ENCODE peak calls at places on chromosomes 5 and 9, in five cellular contexts. X is PC-9, N is HCT116, C is GM23338, L is OCI-LY7. S is an unnamed sample. For H3K36me3, the result is how much of the 10 kb centered on the place peaks cover.

GRCh38 chr5:126309860-126310259 is 113.3 kb upstream of the GRAMD2B start:
- DNase-seq in X (no peak), N (no peak), C (no peak), L (no peak), S (no peak)

GRCh38 chr5:121189569-121190305 is 661.9 kb upstream of the FTMT start:
- DNase-seq in X (no peak), N (no peak), C (no peak), L (no peak), S (no peak)

GRCh38 chr5:123571927-123572326 is 60.0 kb downstream of the CSNK1G3 start:
- DNase-seq in X (no peak), N (no peak), C (no peak), L (no peak), S (no peak)

GRCh38 chr5:141742866-141743651 is 61.0 kb upstream of the ARAP3 start:
- DNase-seq in X (peak), N (no peak), C (peak), L (peak), S (peak)

GRCh38 chr9:131690462-131690861 is 49.4 kb downstream of the RAPGEF1 start:
- DNase-seq in X (no peak), N (no peak), C (no peak), L (peak), S (no peak)

GRCh38 chr5:144487207-144487606 is 316.5 kb downstream of the KCTD16 start:
- DNase-seq in X (no peak), N (no peak), C (peak), L (no peak), S (no peak)

GRCh38 chr9:113154471-113154870 is 3.7 kb downstream of the SLC31A2 start:
- DNase-seq in X (no peak), N (no peak), C (no peak), L (no peak), S (no peak)

GRCh38 chr5:170393235-170393634 is 4.1 kb upstream of the KCNMB1 start:
- DNase-seq in X (no peak), N (no peak), C (no peak), L (no peak), S (no peak)

GRCh38 chr5:143924311-143924710 is 112.3 kb downstream of the HMHB1 start:
- DNase-seq in X (no peak), N (no peak), C (no peak), L (no peak), S (no peak)

GRCh38 chr9:130183133-130183762 is 11.0 kb downstream of the NCS1 start:
- DNase-seq in X (peak), N (no peak), C (peak), L (no peak), S (no peak)

GRCh38 chr5:123119334-123119986 is 30.4 kb downstream of the PRDM6 start:
- DNase-seq in X (peak), N (peak), C (peak), L (peak), S (no peak)

GRCh38 chr5:74765201-74765600 is 1.7 kb downstream of the GFM2 start:
- DNase-seq in X (no peak), N (no peak), C (peak), L (no peak), S (no peak)

GRCh38 chr9:97556036-97556720 is 54.7 kb downstream of the TMOD1 start:
- DNase-seq in X (no peak), N (no peak), C (no peak), L (no peak), S (no peak)

GRCh38 chr9:121271368-121272351 is 3.7 kb downstream of the GSN start:
- DNase-seq in X (no peak), N (no peak), C (no peak), L (no peak), S (no peak)

GRCh38 chr5:124895236-124895635 is 148.8 kb upstream of the ZNF608 start:
- DNase-seq in X (no peak), N (no peak), C (no peak), L (no peak), S (no peak)

GRCh38 chr5:173774212-173774850 is 113.8 kb upstream of the CPEB4 start:
- DNase-seq in X (no peak), N (no peak), C (no peak), L (no peak), S (no peak)

GRCh38 chr9:14652729-14653377 is 40.4 kb downstream of the ZDHHC21 start:
- DNase-seq in X (no peak), N (no peak), C (peak), L (peak), S (no peak)

GRCh38 chr5:42419294-42419693 is 3.9 kb upstream of the GHR start:
- DNase-seq in X (no peak), N (no peak), C (no peak), L (no peak), S (no peak)

GRCh38 chr5:42426036-42426435 is 2.8 kb downstream of the GHR start:
- DNase-seq in X (no peak), N (no peak), C (no peak), L (no peak), S (no peak)

GRCh38 chr5:42423285-42424152 is at the start of gene GHR:
- DNase-seq in X (peak), N (peak), C (peak), L (no peak), S (peak)
- TF ChIP-seq CTCF in X (peak), N (no peak), C (peak), L (no peak), S (peak)

GRCh38 chr9:133342083-133342406 is 5.9 kb downstream of the MED22 start:
- DNase-seq in X (no peak), N (no peak), C (peak), L (no peak), S (no peak)

GRCh38 chr9:133341369-133342082 is 5.5 kb upstream of the SURF6 start:
- DNase-seq in X (no peak), N (no peak), C (no peak), L (no peak), S (no peak)

GRCh38 chr9:133340916-133341315 is 4.9 kb upstream of the SURF6 start:
- DNase-seq in X (no peak), N (no peak), C (no peak), L (no peak), S (no peak)

GRCh38 chr9:133344071-133344470 is 3.9 kb downstream of the MED22 start:
- DNase-seq in X (no peak), N (no peak), C (no peak), L (no peak), S (no peak)

DNA sequence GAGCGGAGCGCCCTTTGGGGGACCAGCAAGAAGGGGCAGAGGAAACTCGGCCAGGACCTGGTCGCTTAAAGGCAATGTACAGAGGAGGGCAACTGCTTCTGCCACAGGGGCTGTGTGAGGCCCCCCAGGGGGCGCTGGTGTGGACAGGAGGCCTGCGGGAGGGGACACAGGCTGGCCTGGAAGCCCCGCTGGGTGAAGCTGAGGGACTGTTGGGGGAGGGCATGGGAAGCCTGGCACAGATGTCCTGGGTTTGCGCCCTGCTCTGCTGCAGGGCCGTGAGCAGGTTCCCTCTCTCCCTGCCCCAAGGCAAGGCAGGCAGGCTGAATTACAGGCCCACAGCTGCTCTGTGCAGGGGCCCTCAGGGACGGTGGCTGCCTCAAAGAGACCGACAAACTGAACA is 5.4 kb downstream of the MED22 start:
- DNase-seq in X (no peak), N (no peak), C (peak), L (no peak), S (no peak)
- H3K36me3 ChIP-seq in X (under half), N (under half), C (under half), L (half or more), S (under half)

GRCh38 chr9:126722252-126722921 is 82.5 kb upstream of the ZBTB43 start:
- DNase-seq in X (peak), N (peak), C (peak), L (peak), S (peak)

GRCh38 chr9:126720661-126721530 is 83.9 kb upstream of the ZBTB43 start:
- DNase-seq in X (no peak), N (no peak), C (no peak), L (no peak), S (no peak)

GRCh38 chr9:126719677-126720435 is 85.0 kb upstream of the ZBTB43 start:
- DNase-seq in X (peak), N (no peak), C (peak), L (peak), S (peak)

GRCh38 chr9:126722922-126723806 is 81.7 kb upstream of the ZBTB43 start:
- DNase-seq in X (no peak), N (no peak), C (peak), L (peak), S (peak)

DNA sequence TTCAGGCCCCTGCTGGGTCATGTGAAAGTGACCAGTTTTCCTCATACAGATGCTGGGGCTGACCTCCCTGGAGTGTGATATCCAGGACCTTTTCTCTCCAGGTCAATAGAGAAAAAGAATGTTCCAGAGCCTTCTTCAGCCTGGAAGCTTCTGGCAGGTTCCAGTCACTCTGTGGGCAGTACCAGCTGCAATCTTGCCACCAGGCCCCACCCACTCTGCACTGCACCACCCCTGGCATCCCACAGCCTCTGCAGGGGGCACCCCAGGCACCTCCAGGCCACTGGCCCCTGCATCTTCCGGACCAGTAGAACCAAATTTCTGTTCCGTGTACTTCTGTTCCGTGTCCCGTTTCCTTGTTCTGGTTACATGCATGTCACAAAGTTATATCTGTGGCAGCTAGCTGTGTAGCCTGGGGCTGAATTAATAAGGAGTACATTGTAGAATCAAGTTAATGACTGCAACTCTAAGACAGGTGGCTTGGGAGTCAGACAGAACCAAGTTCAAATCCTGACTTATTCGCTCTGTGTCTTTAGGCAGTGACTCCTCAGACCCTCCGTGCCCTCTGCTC is 83.2 kb upstream of the ZBTB43 start:
- DNase-seq in X (no peak), N (no peak), C (no peak), L (peak), S (no peak)
- H3K4me3 ChIP-seq in X (peak), N (peak), C (peak), L (peak), S (no peak)

GRCh38 chr9:135229701-135230385 is 142.4 kb downstream of the OLFM1 start:
- DNase-seq in X (no peak), N (no peak), C (no peak), L (no peak), S (no peak)

GRCh38 chr9:135227641-135228251 is 140.3 kb downstream of the OLFM1 start:
- DNase-seq in X (no peak), N (no peak), C (no peak), L (no peak), S (no peak)

GRCh38 chr9:135228983-135229625 is 141.6 kb downstream of the OLFM1 start:
- DNase-seq in X (no peak), N (no peak), C (no peak), L (no peak), S (no peak)

GRCh38 chr9:135230386-135230765 is 142.9 kb downstream of the OLFM1 start:
- DNase-seq in X (no peak), N (no peak), C (no peak), L (no peak), S (no peak)

DNA sequence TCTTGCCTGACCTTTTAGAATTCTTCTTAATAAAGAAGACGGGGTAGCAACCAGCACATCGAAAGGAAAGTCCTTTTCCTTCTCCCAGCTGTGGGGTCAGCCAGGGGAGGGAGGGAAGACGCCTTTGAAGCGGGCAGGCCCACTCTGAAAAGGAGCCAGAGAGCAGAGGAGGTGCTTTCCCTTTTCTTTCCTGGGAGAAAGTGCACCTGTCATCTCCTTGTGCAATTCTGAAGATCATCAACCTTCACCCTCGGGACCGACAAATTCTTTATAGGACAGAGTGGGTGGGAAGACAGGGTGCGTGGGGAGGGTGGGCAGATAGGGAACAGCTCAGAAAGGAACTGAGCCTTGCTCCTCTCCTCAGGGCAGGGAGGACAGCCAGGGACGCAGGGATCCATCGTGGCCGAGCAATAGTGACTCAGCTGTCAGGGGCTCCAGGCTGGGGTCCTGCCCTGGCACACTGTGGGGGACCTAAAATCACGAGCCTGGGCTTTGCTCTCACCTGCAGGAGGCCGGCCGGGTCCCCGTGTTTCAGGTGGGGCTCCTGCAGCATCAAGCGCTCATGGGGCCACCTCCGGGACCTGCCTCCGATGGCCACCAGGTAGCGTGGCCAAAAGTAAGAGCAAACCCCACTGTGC is 141.0 kb downstream of the OLFM1 start:
- DNase-seq in X (no peak), N (no peak), C (no peak), L (no peak), S (no peak)
- TF ChIP-seq CTCF in X (no peak), N (no peak), C (no peak), L (no peak), S (no peak)

GRCh38 chr9:83976372-83976771 is 3.6 kb downstream of the HNRNPK start:
- DNase-seq in X (no peak), N (no peak), C (no peak), L (no peak), S (no peak)
- H3K36me3 ChIP-seq in X (half or more), N (half or more), C (half or more), L (half or more), S (under half)

GRCh38 chr9:89659473-89660256 is 54.9 kb downstream of the GADD45G start:
- DNase-seq in X (no peak), N (no peak), C (no peak), L (no peak), S (no peak)

GRCh38 chr9:89661956-89662717 is 57.3 kb downstream of the GADD45G start:
- DNase-seq in X (peak), N (peak), C (peak), L (no peak), S (peak)

GRCh38 chr9:89660286-89660685 is 55.5 kb downstream of the GADD45G start:
- DNase-seq in X (no peak), N (no peak), C (no peak), L (no peak), S (no peak)

GRCh38 chr9:89662718-89663246 is 58.0 kb downstream of the GADD45G start:
- DNase-seq in X (no peak), N (no peak), C (no peak), L (no peak), S (no peak)

GRCh38 chr9:89661391-89661949 is 56.7 kb downstream of the GADD45G start:
- DNase-seq in X (no peak), N (no peak), C (no peak), L (no peak), S (peak)
- H3K4me3 ChIP-seq in X (no peak), N (no peak), C (no peak), L (no peak), S (no peak)

GRCh38 chr9:87829756-87830155 is 52.9 kb upstream of the SPATA31E1 start:
- DNase-seq in X (no peak), N (no peak), C (no peak), L (no peak), S (no peak)

GRCh38 chr9:87836951-87837715 is 45.5 kb upstream of the SPATA31E1 start:
- DNase-seq in X (no peak), N (no peak), C (no peak), L (no peak), S (no peak)

GRCh38 chr9:87830446-87830845 is 52.2 kb upstream of the SPATA31E1 start:
- DNase-seq in X (no peak), N (no peak), C (no peak), L (no peak), S (no peak)

GRCh38 chr9:87831159-87831558 is 51.5 kb upstream of the SPATA31E1 start:
- DNase-seq in X (no peak), N (no peak), C (no peak), L (no peak), S (no peak)

GRCh38 chr9:87834357-87834756 is 48.3 kb upstream of the SPATA31E1 start:
- DNase-seq in X (no peak), N (peak), C (peak), L (no peak), S (peak)
- TF ChIP-seq CTCF in X (no peak), N (peak), C (peak), L (peak), S (no peak)

DNA sequence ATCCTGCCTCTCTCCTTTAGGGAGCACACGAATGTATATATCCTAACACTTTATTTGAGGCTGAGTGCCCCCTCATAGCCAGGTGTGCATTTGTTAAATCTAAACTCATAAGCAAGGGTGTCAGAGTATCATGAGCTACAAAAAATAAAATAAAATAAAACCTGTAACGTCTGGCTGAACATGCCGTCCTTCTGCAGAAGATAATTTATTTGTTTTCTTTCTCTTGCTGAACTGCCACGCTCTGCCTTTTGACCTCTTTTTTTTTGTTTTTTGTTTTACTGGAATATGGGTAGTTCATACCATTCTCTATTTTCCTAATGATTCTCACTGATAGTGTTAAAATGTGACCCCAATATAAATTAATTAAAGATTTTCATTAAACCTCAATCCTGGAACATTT is 117.7 kb upstream of the MPDZ start:
- DNase-seq in X (no peak), N (no peak), C (no peak), L (no peak), S (no peak)
- H3K36me3 ChIP-seq in X (under half), N (under half), C (under half), L (under half), S (under half)

DNA sequence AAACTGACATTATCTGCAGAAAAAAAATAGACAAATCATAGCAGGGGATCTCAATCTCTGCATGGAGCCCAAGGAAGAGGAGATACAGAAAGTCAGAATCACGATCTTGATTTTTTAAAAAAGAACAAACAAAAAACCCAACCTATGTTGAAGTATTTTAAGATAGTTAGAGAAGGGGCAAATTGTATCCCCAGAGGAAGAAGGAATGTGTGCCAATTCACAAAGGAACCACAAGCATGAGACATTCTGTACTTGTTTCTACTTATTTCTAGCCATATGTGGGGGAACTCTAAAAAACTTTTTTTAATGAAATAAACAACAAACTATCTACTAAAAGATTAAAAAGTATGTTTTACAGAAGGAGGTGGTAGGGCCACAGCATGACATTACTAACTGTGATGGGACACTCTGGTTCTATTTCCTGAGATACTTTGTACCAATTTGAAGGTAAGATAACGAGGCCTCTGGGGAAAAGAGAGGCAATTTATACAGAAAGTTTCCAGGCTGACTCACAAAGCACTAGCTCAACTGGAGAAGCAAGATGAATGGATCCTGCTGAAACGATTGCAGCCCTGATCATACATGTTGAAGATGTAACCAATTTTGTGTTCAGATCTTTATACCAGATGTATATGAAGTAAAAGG is 22.5 kb downstream of the RANBP3L start:
- DNase-seq in X (no peak), N (no peak), C (no peak), L (no peak), S (no peak)
- H3K4me3 ChIP-seq in X (no peak), N (no peak), C (no peak), L (no peak), S (no peak)

DNA sequence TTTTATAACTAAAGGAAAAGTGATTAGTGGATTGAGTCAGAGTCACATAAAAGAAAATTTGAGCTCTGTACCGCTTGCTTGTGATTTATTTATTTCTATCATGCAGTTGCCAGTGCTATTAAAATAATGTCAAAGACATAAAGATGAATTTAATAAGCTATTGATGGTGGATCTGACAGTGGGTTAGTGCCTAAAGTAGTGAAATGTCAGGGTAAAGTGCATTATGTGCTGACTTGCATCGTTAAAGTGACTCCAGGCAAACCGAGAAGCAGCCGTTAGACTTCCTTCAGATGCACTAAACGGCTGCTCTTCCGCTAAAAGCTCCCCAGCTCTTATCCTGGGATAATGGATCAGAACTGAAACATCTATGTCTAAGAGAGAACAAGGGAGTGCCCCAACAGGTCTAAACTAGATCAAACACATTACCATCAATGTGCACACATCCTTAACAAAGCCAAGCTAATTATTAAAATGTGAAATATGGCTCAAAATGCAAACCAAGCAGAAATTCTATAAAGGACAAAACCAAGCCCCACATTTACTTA is 468.1 kb downstream of the NTRK2 start:
- DNase-seq in X (no peak), N (no peak), C (no peak), L (no peak), S (no peak)
- TF ChIP-seq CTCF in X (no peak), N (no peak), C (no peak), L (no peak), S (no peak)

S was measured in colonic mucosa.